ENCODE peak calls at places on chromosomes 4 and X, in eight cellular contexts. U is fibroblast of the aortic adventitia, R is ureter, B is DMS79, A is heart left ventricle, D is ELR, T is AG10803, J is lung microvascular endothelial cell. G is an unnamed sample.

GRCh38 chr4:73343432-73343831 is 60.7 kb upstream of the ALB start:
- DNase-seq in U (no peak), R (no peak), B (no peak), A (no peak), D (peak), T (no peak), J (no peak), G (peak)

GRCh38 chr4:123667496-123667895 is 270.9 kb downstream of the SPRY1 start:
- DNase-seq in U (peak), R (no peak), B (no peak), A (no peak), D (peak), T (peak), J (no peak), G (no peak)

GRCh38 chr4:88737304-88738015 is 39.8 kb upstream of the NAP1L5 start:
- DNase-seq in U (peak), R (peak), B (peak), A (no peak), D (no peak), T (no peak), J (no peak), G (peak)

GRCh38 chr4:75081561-75081960 is 148.6 kb downstream of the PARM1 start:
- DNase-seq in U (no peak), R (no peak), B (no peak), A (no peak), D (no peak), T (no peak), J (no peak), G (no peak)

GRCh38 chrX:45445745-45446412 is 245.2 kb upstream of the DIPK2B start:
- DNase-seq in U (peak), R (no peak), B (no peak), A (no peak), D (peak), T (peak), J (peak), G (peak)

GRCh38 chr4:4327652-4328121 is 37.6 kb downstream of the ZBTB49 start:
- DNase-seq in U (no peak), R (no peak), B (no peak), A (peak), D (peak), T (peak), J (peak), G (no peak)

GRCh38 chr4:610411-611261 is 14.7 kb upstream of the PDE6B start:
- DNase-seq in U (peak), R (no peak), B (peak), A (no peak), D (peak), T (peak), J (no peak), G (peak)

GRCh38 chrX:48917139-48917980 is 1.5 kb downstream of the PIM2 start:
- DNase-seq in U (peak), R (peak), B (peak), A (peak), D (peak), T (peak), J (peak), G (peak)

GRCh38 chrX:130539721-130540321 is 138.0 kb downstream of the RBMX2 start:
- DNase-seq in U (peak), R (no peak), B (no peak), A (peak), D (peak), T (peak), J (peak), G (peak)

GRCh38 chr4:10736895-10737294 is 52.3 kb upstream of the CLNK start:
- DNase-seq in U (no peak), R (no peak), B (no peak), A (no peak), D (no peak), T (no peak), J (no peak), G (no peak)